ENCODE peak calls at places on chromosomes 5 and 9, in six cellular contexts. D is natural killer cell, L is vagina, G is pancreas, O is GM12865, A is OCI-LY7. E is an unnamed sample.
A peak's percentile ranks its signal among the peaks of the same experiment; 100 is the strongest.

GRCh38 chr9:123326030-123326586 is 29.9 kb upstream of the CRB2 start:
- DNase-seq in L (no peak), O (no peak), G (no peak), D (no peak), A (no peak), E (no peak)

GRCh38 chr9:12849486-12850010 is 74.7 kb downstream of the LURAP1L start:
- DNase-seq in G (no peak), L (no peak), O (no peak), A (no peak), D (no peak), E (no peak)

GRCh38 chr5:65923339-65923738 is 3.0 kb upstream of the ERBIN start:
- DNase-seq in G (no peak), L (no peak), A (no peak), D (no peak), O (no peak), E (no peak)

GRCh38 chr9:34366365-34366764 is 10.3 kb downstream of the MYORG start:
- DNase-seq in L (no peak), G (no peak), D (no peak), O (no peak), A (no peak), E (no peak)

GRCh38 chr5:172491481-172491880 is 37.2 kb upstream of the SH3PXD2B start:
- DNase-seq in A (peak; percentile 28), D (no peak), L (peak; percentile 67), G (no peak), O (no peak), E (no peak)

GRCh38 chr9:103399535-103399934 is 404.4 kb downstream of the CYLC2 start:
- DNase-seq in G (no peak), A (no peak), L (no peak), O (no peak), D (no peak), E (no peak)

GRCh38 chr5:31993182-31993961 is 180.7 kb downstream of the GOLPH3 start:
- DNase-seq in O (peak; percentile 32), A (peak; percentile 41), D (no peak), L (no peak), G (no peak), E (peak; percentile 45)

GRCh38 chr9:104805441-104805840 is 41.5 kb downstream of the NIPSNAP3B start:
- DNase-seq in L (no peak), D (no peak), O (no peak), A (no peak), G (no peak), E (no peak)

GRCh38 chr5:9173281-9174048 is 372.4 kb downstream of the SEMA5A start:
- DNase-seq in D (no peak), O (no peak), L (no peak), A (no peak), G (no peak), E (no peak)

GRCh38 chr9:15253197-15253596 is 53.8 kb downstream of the TTC39B start:
- DNase-seq in D (no peak), G (no peak), L (no peak), O (no peak), A (no peak), E (no peak)

GRCh38 chr9:32581512-32582143 is 8.7 kb upstream of the NDUFB6 start:
- DNase-seq in A (peak; percentile 85), O (peak; percentile 70), D (no peak), G (no peak), L (no peak), E (peak; percentile 39)

GRCh38 chr9:88535932-88536324 is 950 bp downstream of the NXNL2 start:
- DNase-seq in L (no peak), G (no peak), O (no peak), D (no peak), A (no peak), E (no peak)

GRCh38 chr5:44868541-44868940 is 59.8 kb downstream of the MRPS30 start:
- DNase-seq in A (no peak), O (no peak), L (no peak), D (no peak), G (no peak), E (no peak)

GRCh38 chr9:137318976-137319375 is 16.9 kb upstream of the NRARP start:
- DNase-seq in A (no peak), L (no peak), D (no peak), O (no peak), G (peak; percentile 83), E (peak; percentile 21)
- TF ChIP-seq CTCF in A (no peak), L (no peak), D (no peak), O (no peak), G (no peak), E (no peak)

GRCh38 chr5:89359046-89359445 is 476.1 kb upstream of the MEF2C start:
- DNase-seq in A (no peak), O (no peak), G (no peak), D (no peak), L (no peak), E (no peak)
- TF ChIP-seq CTCF in A (no peak), O (no peak), G (no peak), D (no peak), L (no peak), E (no peak)

GRCh38 chr5:112604741-112605390 is 132.8 kb upstream of the APC start:
- DNase-seq in A (peak; percentile 69), D (no peak), O (peak; percentile 49), G (no peak), L (no peak), E (peak; percentile 26)
- TF ChIP-seq CTCF in A (peak; percentile 80), D (peak; percentile 21), O (peak; percentile 49), G (no peak), L (no peak), E (peak; percentile 21)

DNA sequence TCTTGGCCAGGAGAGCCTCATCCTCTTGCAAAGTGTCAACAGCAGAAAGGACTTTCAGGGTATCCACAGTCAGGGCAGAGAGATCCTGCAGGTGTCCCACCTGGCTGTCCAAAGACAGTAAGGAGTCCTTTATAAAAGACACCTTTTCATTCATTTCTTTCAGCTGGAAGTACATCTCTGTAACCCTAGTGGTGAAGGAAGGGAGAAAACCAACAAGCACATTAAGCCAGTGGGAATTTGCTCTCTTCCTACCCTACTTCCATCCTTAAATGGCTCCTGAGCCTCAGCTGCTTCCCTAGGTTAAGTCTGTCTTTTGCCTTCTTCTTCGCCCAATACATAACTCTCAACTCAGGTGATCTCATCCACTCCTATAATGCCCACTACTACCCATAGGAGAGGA is 124.8 kb downstream of the TRPM6 start:
- DNase-seq in L (no peak), D (no peak), A (no peak), G (no peak), O (no peak), E (no peak)
- TF ChIP-seq CTCF in L (no peak), D (no peak), A (no peak), G (no peak), O (no peak), E (no peak)

DNA sequence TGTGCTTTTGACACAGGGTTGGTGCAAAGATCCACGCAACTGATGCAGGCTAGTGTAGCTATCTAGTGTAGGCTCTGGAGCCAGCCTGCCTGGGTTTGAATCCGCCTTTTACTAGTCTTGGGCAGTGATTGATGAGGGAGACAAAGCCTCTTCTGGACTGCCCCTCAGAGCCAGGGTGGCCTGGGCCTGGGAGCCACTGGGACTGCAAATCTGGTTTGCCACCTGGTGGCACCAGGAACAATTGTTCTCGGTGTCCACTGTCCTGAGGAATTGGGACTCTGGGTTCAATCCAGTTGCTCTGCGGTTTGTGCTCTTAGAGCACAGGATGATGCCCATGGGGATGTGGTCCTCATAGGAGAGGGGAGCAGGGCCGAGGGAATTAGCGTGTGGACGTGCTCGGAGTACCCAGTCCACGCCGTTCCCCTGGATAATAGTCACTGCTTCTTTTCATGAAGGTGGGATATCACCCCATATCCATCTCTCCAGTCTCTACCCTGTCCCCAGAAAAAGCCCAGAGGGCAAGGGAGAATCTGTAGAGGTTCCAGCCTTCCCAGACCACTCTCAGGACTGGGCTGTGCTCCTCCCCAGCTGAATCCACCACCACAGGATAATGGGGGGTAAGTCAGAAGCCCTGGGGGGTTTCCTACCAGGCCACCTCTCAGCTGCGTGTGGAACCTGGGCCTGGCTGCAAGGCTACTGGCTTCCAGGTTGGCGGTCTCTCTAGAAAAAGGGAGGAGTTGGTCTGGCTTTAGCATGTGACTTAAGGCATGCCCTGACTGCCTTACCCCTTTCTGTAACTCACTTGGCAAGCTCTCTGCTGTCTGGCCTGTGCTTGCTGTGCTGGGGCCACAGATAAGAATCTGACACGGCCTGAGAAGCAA is 1.9 kb downstream of the B4GALT7 start:
- DNase-seq in A (peak; percentile 27), O (no peak), G (peak; percentile 30), D (no peak), L (no peak), E (no peak)
- TF ChIP-seq CTCF in A (peak; percentile 49), O (no peak), G (no peak), D (no peak), L (no peak), E (no peak)

DNA sequence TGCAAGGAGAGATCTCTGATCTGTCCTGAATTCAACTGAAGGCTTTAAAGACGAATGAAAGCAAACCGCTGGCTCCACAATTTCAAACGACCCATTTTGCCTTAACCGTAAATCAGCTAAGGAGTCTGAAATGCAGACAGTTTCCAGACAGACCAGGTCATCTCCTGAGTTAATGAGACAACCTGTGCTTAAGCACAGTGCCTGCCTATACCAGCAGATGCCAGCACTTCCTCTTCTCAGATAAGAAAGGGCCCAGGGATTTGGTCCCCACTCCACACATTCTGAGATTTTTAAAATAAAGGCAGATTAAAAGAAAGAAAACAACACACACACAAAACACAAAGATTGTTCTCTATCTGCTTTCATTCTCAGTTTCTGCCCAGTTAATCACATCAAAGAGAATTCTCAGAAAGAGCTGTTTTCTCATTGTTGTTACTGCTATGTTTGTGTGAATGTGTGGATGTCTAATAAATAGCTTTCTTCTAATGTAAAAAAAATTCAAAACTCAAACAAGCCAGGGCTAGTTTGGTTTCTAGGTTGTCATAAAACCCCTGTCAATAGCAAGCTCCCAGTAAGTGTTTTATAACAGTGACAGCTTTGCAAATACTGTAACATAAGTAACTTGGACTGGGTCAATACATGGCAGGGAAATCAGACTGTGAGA is 157.7 kb upstream of the SLC24A2 start:
- DNase-seq in G (no peak), L (no peak), D (no peak), O (peak; percentile 55), A (peak; percentile 11), E (no peak)
- TF ChIP-seq CTCF in G (peak; percentile 21), L (no peak), D (no peak), O (peak; percentile 50), A (peak; percentile 62), E (no peak)

DNA sequence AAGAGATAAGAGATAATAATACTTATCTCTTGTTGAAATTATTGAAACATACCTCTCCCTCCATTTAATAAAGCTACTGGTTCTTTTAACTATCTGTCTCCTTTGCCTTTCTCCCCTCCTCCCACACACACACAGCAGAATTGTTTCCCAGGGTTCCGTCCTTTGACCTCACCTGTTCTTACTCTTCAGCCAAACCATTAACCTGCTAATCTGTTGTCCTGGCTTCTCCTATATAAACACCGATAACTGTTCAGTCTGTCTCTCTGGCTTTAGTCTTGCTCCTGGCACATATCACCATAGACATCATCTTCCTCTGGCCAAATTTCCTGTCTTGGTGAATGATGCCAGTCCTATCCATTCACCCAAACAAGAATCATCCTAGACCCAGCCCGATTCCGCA is 7.7 kb downstream of the RHOBTB3 start:
- DNase-seq in O (no peak), A (no peak), D (no peak), G (no peak), L (no peak), E (no peak)
- TF ChIP-seq CTCF in O (no peak), A (no peak), D (no peak), G (no peak), L (no peak), E (no peak)